ENCODE peak calls at places on chromosomes 6 and 20, in seven cellular contexts. T, G, H, M, A, N and I are unnamed samples.

GRCh38 chr6:136446145-136446544 is 104.1 kb downstream of the MAP7 start:
- DNase-seq in M (no peak), H (no peak), T (no peak), A (no peak), G (no peak), N (no peak), I (no peak)

GRCh38 chr6:71124340-71124739 is 164.3 kb upstream of the OGFRL1 start:
- DNase-seq in A (no peak), N (peak; percentile 29), T (no peak), G (no peak), M (no peak), H (peak; percentile 39), I (no peak)

GRCh38 chr20:24502184-24502583 is 32.8 kb downstream of the SYNDIG1 start:
- DNase-seq in T (no peak), N (peak; percentile 82), H (no peak), A (no peak), G (no peak), M (no peak), I (no peak)

GRCh38 chr6:163651910-163652309 is 237.4 kb downstream of the QKI start:
- DNase-seq in G (no peak), T (no peak), A (no peak), M (peak; percentile 48), H (no peak), N (no peak), I (no peak)

GRCh38 chr20:62716941-62717310 is 8.3 kb downstream of the NTSR1 start:
- DNase-seq in N (no peak), G (no peak), H (no peak), T (no peak), M (no peak), A (no peak), I (no peak)

GRCh38 chr6:137024172-137024990 is 20.4 kb downstream of the IL20RA start:
- DNase-seq in T (no peak), N (no peak), G (no peak), H (no peak), M (no peak), A (no peak), I (no peak)

GRCh38 chr6:166626177-166627038 is 643 bp downstream of the RPS6KA2 start:
- DNase-seq in G (peak; percentile 63), H (peak; percentile 83), T (peak; percentile 40), A (no peak), M (peak; percentile 57), N (no peak), I (no peak)

GRCh38 chr6:46507426-46507825 is 16.2 kb upstream of the RCAN2 start:
- DNase-seq in T (no peak), N (no peak), A (no peak), M (no peak), H (no peak), G (no peak), I (no peak)

GRCh38 chr6:24923885-24924401 is 11.8 kb downstream of the RIPOR2 start:
- DNase-seq in T (no peak), A (no peak), G (no peak), H (no peak), M (no peak), N (no peak), I (no peak)

GRCh38 chr6:113684382-113684901 is 172.7 kb upstream of the MARCKS start:
- DNase-seq in M (peak; percentile 40), A (no peak), G (no peak), H (no peak), T (no peak), N (peak; percentile 51), I (no peak)

GRCh38 chr20:64057628-64058498 is 5.1 kb upstream of the TCEA2 start:
- DNase-seq in T (peak; percentile 90), H (peak; percentile 55), N (no peak), A (no peak), G (peak; percentile 89), M (peak; percentile 78), I (no peak)

GRCh38 chr6:32047855-32048766 is 9.9 kb downstream of the CYP21A2 start:
- DNase-seq in T (peak; percentile 88), A (no peak), M (peak; percentile 61), N (no peak), H (peak; percentile 29), G (peak; percentile 84), I (peak; percentile 89)

GRCh38 chr20:36210561-36210960 is 25.7 kb upstream of the AAR2 start:
- DNase-seq in H (no peak), G (no peak), A (no peak), M (no peak), N (peak; percentile 3), T (no peak), I (no peak)

GRCh38 chr6:29926795-29927427 is 15.4 kb upstream of the HLA-A start:
- DNase-seq in T (no peak), A (no peak), H (no peak), N (no peak), M (no peak), G (peak; percentile 56), I (no peak)

GRCh38 chr6:155041781-155042279 is 46.7 kb downstream of the TIAM2 start:
- DNase-seq in M (no peak), G (no peak), T (no peak), A (no peak), H (no peak), N (no peak), I (no peak)

GRCh38 chr6:13147396-13148181 is 180.7 kb downstream of the TBC1D7 start:
- DNase-seq in A (no peak), G (no peak), T (no peak), N (no peak), H (no peak), M (no peak), I (no peak)

GRCh38 chr6:1482381-1483166 is 93.2 kb downstream of the FOXF2 start:
- DNase-seq in H (no peak), M (peak; percentile 48), A (no peak), T (no peak), N (no peak), G (no peak), I (no peak)

GRCh38 chr20:38669688-38670087 is 54.6 kb upstream of the SLC32A1 start:
- DNase-seq in G (no peak), M (no peak), A (no peak), N (no peak), T (no peak), H (no peak), I (no peak)

GRCh38 chr6:124009372-124009765 is 205.7 kb downstream of the NKAIN2 start:
- DNase-seq in M (no peak), N (no peak), A (no peak), G (no peak), T (no peak), H (no peak), I (no peak)

GRCh38 chr6:111061493-111061892 is 25.8 kb upstream of the SLC16A10 start:
- DNase-seq in A (no peak), H (no peak), M (peak; percentile 6), G (no peak), T (no peak), N (peak; percentile 20), I (no peak)

GRCh38 chr6:82072771-82073170 is 174.8 kb downstream of the IBTK start:
- DNase-seq in N (peak; percentile 82), M (no peak), A (peak; percentile 71), G (no peak), H (no peak), T (no peak), I (no peak)

GRCh38 chr20:19275630-19276071 is 63.2 kb downstream of the SLC24A3 start:
- DNase-seq in H (peak; percentile 93), T (no peak), N (no peak), G (no peak), M (peak; percentile 70), A (no peak), I (no peak)

GRCh38 chr6:98487612-98488011 is 346.8 kb upstream of the POU3F2 start:
- DNase-seq in N (no peak), A (no peak), G (peak; percentile 61), H (no peak), T (no peak), M (no peak), I (no peak)

GRCh38 chr6:100099189-100100074 is 105.4 kb upstream of the MCHR2 start:
- DNase-seq in H (peak; percentile 45), N (no peak), M (peak; percentile 38), G (no peak), T (no peak), A (no peak), I (no peak)

GRCh38 chr6:52617087-52617486 is 40.2 kb upstream of the TRAM2 start:
- DNase-seq in H (no peak), N (no peak), A (no peak), M (no peak), G (no peak), T (no peak), I (no peak)

GRCh38 chr6:73866305-73866704 is 170.3 kb downstream of the CD109 start:
- DNase-seq in M (no peak), A (no peak), H (no peak), T (no peak), N (no peak), G (no peak), I (no peak)

GRCh38 chr6:168737481-168737880 is 296.5 kb downstream of the SMOC2 start:
- DNase-seq in N (no peak), H (no peak), T (no peak), A (no peak), M (peak; percentile 81), G (no peak), I (peak; percentile 25)

GRCh38 chr20:58740356-58741308 is 48.0 kb downstream of the NPEPL1 start:
- DNase-seq in G (no peak), H (no peak), A (no peak), N (no peak), M (no peak), T (no peak), I (peak; percentile 81)

GRCh38 chr6:123967900-123968299 is 164.2 kb downstream of the NKAIN2 start:
- DNase-seq in T (no peak), G (no peak), H (peak; percentile 97), M (no peak), A (no peak), N (no peak), I (no peak)

GRCh38 chr20:34708621-34709043 is 4.5 kb downstream of the TP53INP2 start:
- DNase-seq in G (peak; percentile 76), H (peak; percentile 38), T (peak; percentile 62), N (no peak), A (no peak), M (peak; percentile 33), I (no peak)

GRCh38 chr6:100573169-100573568 is 108.4 kb upstream of the SIM1 start:
- DNase-seq in G (no peak), M (peak; percentile 46), T (no peak), A (peak; percentile 41), N (peak; percentile 36), H (no peak), I (no peak)

GRCh38 chr20:53488779-53489272 is 104.8 kb downstream of the ZNF217 start:
- DNase-seq in M (no peak), H (no peak), G (no peak), T (no peak), N (no peak), A (no peak), I (no peak)

GRCh38 chr6:79670789-79671188 is 39.7 kb downstream of the SH3BGRL2 start:
- DNase-seq in M (no peak), H (no peak), G (no peak), A (no peak), T (no peak), N (no peak), I (no peak)

GRCh38 chr20:5074050-5074674 is 45.6 kb downstream of the PCNA start:
- DNase-seq in H (no peak), N (no peak), A (no peak), G (no peak), M (no peak), T (no peak), I (no peak)

GRCh38 chr20:57897156-57897874 is 187.5 kb upstream of the PMEPA1 start:
- DNase-seq in G (no peak), A (no peak), N (no peak), H (no peak), T (no peak), M (no peak), I (no peak)